ENCODE peak calls at places on chromosomes 16 and 17, in six cellular contexts. T, N, D, K, H and B are unnamed samples.

GRCh38 chr16:66344533-66345145 is 21.9 kb upstream of the CDH5 start:
- DNase-seq in T (peak; percentile 52), N (peak; percentile 19), D (no peak), K (peak; percentile 54), H (no peak), B (peak; percentile 16)

GRCh38 chr16:85363881-85364280 is 249.2 kb upstream of the GSE1 start:
- DNase-seq in T (no peak), N (no peak), D (no peak), K (no peak), H (no peak), B (no peak)

GRCh38 chr17:28412131-28412530 is 6.1 kb upstream of the SLC46A1 start:
- DNase-seq in T (no peak), N (no peak), D (no peak), K (no peak), H (no peak), B (no peak)

GRCh38 chr16:53506254-53506653 is 3.2 kb upstream of the AKTIP start:
- DNase-seq in T (no peak), N (peak; percentile 58), D (no peak), K (no peak), H (no peak), B (no peak)

GRCh38 chr17:50640701-50641338 is 6.1 kb downstream of the ABCC3 start:
- DNase-seq in T (no peak), N (no peak), D (no peak), K (peak; percentile 61), H (no peak), B (no peak)

GRCh38 chr17:16928406-16929280 is 43.3 kb downstream of the TNFRSF13B start:
- DNase-seq in T (no peak), N (peak; percentile 52), D (no peak), K (no peak), H (no peak), B (peak; percentile 64)

GRCh38 chr16:88460496-88461169 is 7.6 kb downstream of the ZFPM1 start:
- DNase-seq in T (no peak), N (no peak), D (no peak), K (peak; percentile 86), H (no peak), B (no peak)

GRCh38 chr16:17470871-17471744 is at the start of gene XYLT1:
- DNase-seq in T (peak; percentile 53), N (peak; percentile 88), D (no peak), K (no peak), H (peak; percentile 49), B (peak; percentile 68)

GRCh38 chr16:13866073-13866472 is 53.9 kb upstream of the ERCC4 start:
- DNase-seq in T (peak; percentile 71), N (no peak), D (peak; percentile 44), K (peak; percentile 77), H (peak; percentile 1), B (peak; percentile 72)

GRCh38 chr16:24935336-24935735 is 79.8 kb downstream of the ARHGAP17 start:
- DNase-seq in T (no peak), N (no peak), D (no peak), K (no peak), H (no peak), B (no peak)

GRCh38 chr17:77822302-77823030 is 136.0 kb upstream of the TNRC6C start:
- DNase-seq in T (peak; percentile 56), N (peak; percentile 47), D (no peak), K (no peak), H (no peak), B (no peak)

GRCh38 chr17:65707780-65708179 is 146.3 kb upstream of the AXIN2 start:
- DNase-seq in T (no peak), N (no peak), D (no peak), K (no peak), H (no peak), B (no peak)

GRCh38 chr16:56295059-56295673 is 103.9 kb downstream of the GNAO1 start:
- DNase-seq in T (no peak), N (no peak), D (no peak), K (no peak), H (no peak), B (no peak)
- H3K27ac ChIP-seq in T (peak overlapping the region; percentile 59), N (no peak overlapping the region), D (no peak overlapping the region), K (no peak overlapping the region), H (no peak overlapping the region), B (no peak overlapping the region)

DNA sequence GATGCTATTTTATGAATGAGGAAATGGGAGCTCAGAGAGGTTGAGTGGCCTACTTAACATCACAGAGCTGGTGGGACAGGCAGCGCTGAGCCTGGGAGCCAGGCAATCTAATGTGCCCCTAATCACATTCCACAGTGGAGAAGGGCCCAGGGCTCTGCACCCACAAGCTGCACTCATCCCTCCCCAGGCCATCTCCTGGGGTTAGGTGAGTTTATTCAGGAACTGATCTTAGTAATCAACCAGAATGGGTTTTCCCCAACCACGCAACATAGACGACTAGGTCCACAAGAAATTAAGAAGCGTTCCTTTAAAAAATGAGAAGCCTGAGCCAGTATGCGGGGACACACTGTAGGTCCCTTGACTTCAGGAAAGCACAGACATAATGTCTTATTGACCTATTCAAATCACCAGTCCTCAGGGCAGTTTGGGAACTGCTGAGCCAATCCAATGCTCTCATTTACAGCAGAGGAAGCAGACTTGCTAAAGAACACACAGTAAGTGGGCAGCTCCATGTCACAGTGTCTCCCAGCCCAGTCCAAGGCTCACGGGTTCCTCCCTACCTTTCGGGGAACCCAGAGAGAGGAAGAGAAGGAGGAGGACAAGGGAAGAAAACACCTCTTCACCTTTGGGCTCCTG is 2.3 kb downstream of the MPP3 start:
- DNase-seq in T (no peak), N (peak; percentile 14), D (no peak), K (no peak), H (no peak), B (no peak)
- H3K36me3 ChIP-seq in T (peaks cover 17% of the 10 kb centered on the region), N (no peaks in the 10 kb centered on the region), D (peaks cover 9% of the 10 kb centered on the region), K (peaks cover 4% of the 10 kb centered on the region), H (no peaks in the 10 kb centered on the region), B (no peaks in the 10 kb centered on the region)

DNA sequence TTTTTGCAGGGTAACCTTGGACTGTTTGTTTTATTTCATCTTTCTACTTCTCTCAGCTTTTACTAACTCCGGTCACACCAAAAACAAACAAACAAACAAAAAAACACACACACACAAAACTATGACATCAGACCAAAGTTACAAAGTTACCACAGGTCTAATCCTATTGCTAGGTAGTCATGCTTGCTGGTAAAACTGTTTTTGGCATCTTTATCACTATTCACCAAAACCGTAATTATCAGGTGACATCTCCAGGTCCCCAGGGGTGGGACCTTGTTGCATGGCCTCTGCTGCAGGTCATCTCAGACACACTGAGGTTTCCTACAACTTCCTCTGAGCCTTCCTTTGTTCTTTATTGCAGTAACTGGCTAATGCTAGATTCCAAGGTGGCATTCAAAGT is 162.3 kb downstream of the ABCA8 start:
- DNase-seq in T (no peak), N (no peak), D (no peak), K (no peak), H (no peak), B (no peak)
- H3K27ac ChIP-seq in T (peak overlapping the region; percentile 84), N (no peak overlapping the region), D (no peak overlapping the region), K (no peak overlapping the region), H (no peak overlapping the region), B (no peak overlapping the region)

GRCh38 chr17:1894753-1895339 is 65.0 kb downstream of the RPA1 start:
- DNase-seq in T (no peak), N (no peak), D (no peak), K (no peak), H (no peak), B (peak; percentile 71)

GRCh38 chr17:1888741-1889140 is 58.9 kb downstream of the RPA1 start:
- DNase-seq in T (no peak), N (no peak), D (no peak), K (no peak), H (no peak), B (peak; percentile 20)

GRCh38 chr17:1896243-1897163 is 66.7 kb downstream of the RPA1 start:
- DNase-seq in T (no peak), N (no peak), D (no peak), K (no peak), H (no peak), B (peak; percentile 49)

DNA sequence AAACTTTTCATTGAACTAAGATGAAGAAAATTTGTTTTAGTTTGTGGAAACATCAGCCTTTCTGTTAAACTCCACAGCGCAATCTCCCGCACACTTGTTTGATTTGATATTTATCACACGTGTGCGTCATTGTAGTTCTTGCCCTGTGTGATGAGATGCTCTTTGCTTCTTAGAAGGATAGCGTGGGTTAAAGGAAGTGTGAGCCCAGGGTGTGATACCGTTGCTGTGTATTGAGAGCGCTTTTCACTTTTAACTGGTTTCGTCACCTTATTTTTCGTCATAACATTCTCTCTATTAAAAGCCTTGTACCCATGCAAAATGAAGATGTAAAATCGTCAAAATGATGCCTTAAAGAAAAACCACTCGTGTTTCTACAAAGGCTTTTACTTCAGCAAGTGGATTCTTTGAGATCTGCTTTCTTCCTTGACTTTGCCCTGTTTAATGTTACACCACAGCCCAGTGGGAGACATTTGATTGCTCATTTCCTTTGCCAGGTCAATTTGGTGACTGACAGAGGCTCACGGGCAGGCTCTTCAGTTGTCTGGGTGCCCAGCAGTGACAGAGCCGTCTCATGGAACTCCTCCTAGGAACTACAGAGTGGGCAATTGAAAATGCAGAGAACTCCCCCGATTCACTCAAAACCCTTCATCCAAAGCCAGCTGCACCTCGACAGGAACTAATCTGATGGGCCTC is 61.1 kb downstream of the RPA1 start:
- DNase-seq in T (no peak), N (no peak), D (no peak), K (no peak), H (peak; percentile 11), B (peak; percentile 39)
- H3K36me3 ChIP-seq in T (peaks cover 39% of the 10 kb centered on the region), N (peaks cover 75% of the 10 kb centered on the region), D (peaks cover 37% of the 10 kb centered on the region), K (peaks cover 76% of the 10 kb centered on the region), H (peaks cover 44% of the 10 kb centered on the region), B (peaks cover 90% of the 10 kb centered on the region)

GRCh38 chr17:13420294-13421277 is 181.1 kb downstream of the HS3ST3A1 start:
- DNase-seq in T (no peak), N (no peak), D (no peak), K (no peak), H (no peak), B (no peak)
- H3K27ac ChIP-seq in T (no peak overlapping the region), N (no peak overlapping the region), D (no peak overlapping the region), K (no peak overlapping the region), H (no peak overlapping the region), B (peak overlapping the region; percentile 52)

GRCh38 chr16:89883346-89884040 is 10.1 kb downstream of the TCF25 start:
- DNase-seq in T (no peak), N (no peak), D (no peak), K (no peak), H (no peak), B (no peak)

GRCh38 chr16:89881368-89881730 is 8.0 kb downstream of the TCF25 start:
- DNase-seq in T (no peak), N (no peak), D (no peak), K (no peak), H (no peak), B (no peak)

GRCh38 chr16:89880477-89881367 is 7.3 kb downstream of the TCF25 start:
- DNase-seq in T (no peak), N (no peak), D (no peak), K (no peak), H (no peak), B (no peak)

GRCh38 chr16:89887243-89887642 is 13.9 kb downstream of the TCF25 start:
- DNase-seq in T (no peak), N (no peak), D (no peak), K (no peak), H (no peak), B (no peak)

GRCh38 chr16:89884041-89884421 is 10.6 kb downstream of the TCF25 start:
- DNase-seq in T (no peak), N (no peak), D (no peak), K (no peak), H (no peak), B (no peak)
- H3K36me3 ChIP-seq in T (peaks cover 59% of the 10 kb centered on the region), N (peaks cover 91% of the 10 kb centered on the region), D (peaks cover 33% of the 10 kb centered on the region), K (peaks cover 88% of the 10 kb centered on the region), H (peaks cover 52% of the 10 kb centered on the region), B (peaks cover 90% of the 10 kb centered on the region)